ENCODE peak calls at places on chromosomes 6 and 20, in five cellular contexts. I is adrenal gland; J is upper lobe of right lung; F is omental fat pad; W is CD8-positive, alpha-beta T cell. B is an unnamed sample.

GRCh38 chr6:79111549-79111948 is 33.5 kb upstream of the PHIP start:
- DNase-seq in W (no peak), F (no peak), J (no peak), I (no peak), B (no peak)

GRCh38 chr6:16770701-16771569 is 9.7 kb upstream of the ATXN1 start:
- DNase-seq in J (peak), I (peak), W (peak), F (no peak), B (peak)

GRCh38 chr20:24382330-24382729 is 87.1 kb upstream of the SYNDIG1 start:
- DNase-seq in F (no peak), W (no peak), J (no peak), I (no peak), B (no peak)

GRCh38 chr6:7500737-7501282 is 40.7 kb upstream of the DSP start:
- DNase-seq in F (no peak), W (no peak), I (no peak), J (no peak), B (no peak)

GRCh38 chr6:168016756-168017525 is 19.5 kb downstream of the KIF25 start:
- DNase-seq in I (no peak), F (no peak), W (no peak), J (no peak), B (peak)

GRCh38 chr20:62066339-62066982 is 780 bp upstream of the TAF4 start:
- DNase-seq in F (peak), I (peak), J (peak), W (peak), B (peak)

GRCh38 chr20:39886650-39887190 is 802.3 kb downstream of the MAFB start:
- DNase-seq in F (no peak), I (peak), J (no peak), W (no peak), B (no peak)

GRCh38 chr6:26131618-26132017 is 44.4 kb downstream of the HFE start:
- DNase-seq in F (no peak), I (no peak), W (no peak), J (no peak), B (no peak)

GRCh38 chr6:155528982-155529453 is 73.4 kb upstream of the NOX3 start:
- DNase-seq in F (no peak), I (peak), J (no peak), W (no peak), B (peak)

GRCh38 chr6:13678255-13678983 is 33.2 kb downstream of the RANBP9 start:
- DNase-seq in I (no peak), F (no peak), W (no peak), J (no peak), B (no peak)

GRCh38 chr20:32343438-32343837 is 14.7 kb upstream of the ASXL1 start:
- DNase-seq in I (no peak), J (no peak), F (no peak), W (no peak), B (peak)

GRCh38 chr6:16602035-16602434 is 159.2 kb downstream of the ATXN1 start:
- DNase-seq in W (no peak), F (no peak), J (no peak), I (no peak), B (no peak)

GRCh38 chr6:17276766-17277165 is 4.4 kb upstream of the RBM24 start:
- DNase-seq in I (no peak), W (no peak), J (no peak), F (no peak), B (peak)

GRCh38 chr6:35486005-35486925 is 10.6 kb downstream of the TEAD3 start:
- DNase-seq in I (no peak), J (peak), W (no peak), F (no peak), B (no peak)

GRCh38 chr6:168273483-168274045 is 46.0 kb downstream of the DACT2 start:
- DNase-seq in F (no peak), J (no peak), I (no peak), W (no peak), B (no peak)

GRCh38 chr20:24406761-24407550 is 62.5 kb upstream of the SYNDIG1 start:
- DNase-seq in F (no peak), I (no peak), W (no peak), J (no peak), B (peak)

GRCh38 chr6:74979065-74979766 is 226.6 kb downstream of the COL12A1 start:
- DNase-seq in W (no peak), F (no peak), J (no peak), I (no peak), B (no peak)

GRCh38 chr20:19968488-19969073 is 48.6 kb upstream of the NAA20 start:
- DNase-seq in F (no peak), W (no peak), I (no peak), J (no peak), B (no peak)

GRCh38 chr6:18609715-18610114 is 222.6 kb downstream of the RNF144B start:
- DNase-seq in I (no peak), J (no peak), F (no peak), W (no peak), B (no peak)

GRCh38 chr6:40912158-40912946 is 126.7 kb downstream of the UNC5CL start:
- DNase-seq in W (no peak), I (peak), F (no peak), J (no peak), B (peak)

GRCh38 chr6:132344811-132345210 is 56.5 kb downstream of the MOXD1 start:
- DNase-seq in W (no peak), F (no peak), J (no peak), I (no peak), B (no peak)

GRCh38 chr6:38259736-38260135 is 380.0 kb downstream of the BTBD9 start:
- DNase-seq in I (no peak), J (no peak), W (no peak), F (no peak), B (peak)

GRCh38 chr6:15200087-15200486 is 45.8 kb upstream of the JARID2 start:
- DNase-seq in W (no peak), I (no peak), F (no peak), J (no peak), B (no peak)

GRCh38 chr6:56541736-56542366 is 100.8 kb downstream of the DST start:
- DNase-seq in I (no peak), J (no peak), W (no peak), F (no peak), B (no peak)

GRCh38 chr6:109496036-109496761 is 13.2 kb upstream of the ZBTB24 start:
- DNase-seq in J (no peak), I (no peak), F (no peak), W (no peak), B (peak)

GRCh38 chr6:29976588-29977424 is 34.5 kb downstream of the HLA-A start:
- DNase-seq in F (peak), J (peak), I (peak), W (no peak), B (peak)

GRCh38 chr6:90429713-90430112 is 133.1 kb upstream of the BACH2 start:
- DNase-seq in I (no peak), F (no peak), W (no peak), J (no peak), B (peak)

DNA sequence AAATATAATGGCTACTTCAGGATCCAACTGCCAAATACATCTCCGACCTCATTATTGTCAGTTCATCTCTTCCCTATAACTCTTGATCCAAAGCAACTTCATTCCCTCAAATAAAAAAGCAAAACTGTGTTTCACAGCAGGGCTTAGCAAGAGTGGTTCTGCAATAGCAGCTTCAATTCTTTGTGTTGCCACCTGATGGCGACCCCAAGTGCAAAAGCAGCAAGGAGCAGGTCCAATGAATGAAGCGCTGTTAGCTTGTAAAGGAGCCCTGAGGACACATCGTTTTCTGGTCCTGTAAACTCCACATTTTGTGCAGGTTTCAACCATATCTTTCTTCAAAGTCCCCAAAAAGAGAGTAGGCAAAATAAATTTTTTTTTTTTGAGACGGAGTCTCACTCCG is 19.6 kb downstream of the RTN4IP1 start:
- DNase-seq in F (no peak), I (no peak), J (no peak), W (no peak), B (peak)
- TF ChIP-seq CTCF in F (no peak), I (no peak), J (peak), W (no peak), B (peak)

GRCh38 chr6:151629791-151630190 is 136.0 kb downstream of the CCDC170 start:
- DNase-seq in F (no peak), I (no peak), W (no peak), J (no peak), B (no peak)

GRCh38 chr6:151632415-151632987 is 138.7 kb downstream of the CCDC170 start:
- DNase-seq in W (no peak), F (no peak), I (no peak), J (no peak), B (no peak)

GRCh38 chr6:151630991-151631655 is 137.3 kb downstream of the CCDC170 start:
- DNase-seq in I (no peak), J (no peak), F (no peak), W (no peak), B (no peak)

GRCh38 chr6:151627689-151628444 is 134.1 kb downstream of the CCDC170 start:
- DNase-seq in I (no peak), F (no peak), W (no peak), J (no peak), B (peak)

DNA sequence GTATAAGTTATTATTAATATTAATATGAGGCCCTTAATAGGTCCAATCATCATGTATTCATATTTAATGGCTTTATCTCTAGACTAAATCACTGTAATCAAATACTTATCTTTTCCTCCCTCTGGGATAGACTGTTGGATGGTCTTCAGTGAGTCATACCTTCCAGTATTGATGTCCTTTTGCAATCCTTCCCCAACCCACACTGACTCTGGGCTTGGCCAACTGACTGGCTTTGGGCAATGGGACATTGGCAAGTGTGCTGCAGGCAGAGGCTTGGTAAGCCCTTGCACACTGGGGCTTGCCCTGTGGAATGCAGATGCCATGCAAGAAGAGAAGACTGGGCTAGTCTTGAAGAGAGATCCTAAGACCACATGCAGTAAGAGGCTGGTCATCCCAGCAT is 136.6 kb downstream of the CCDC170 start:
- DNase-seq in F (no peak), J (no peak), I (no peak), W (no peak), B (no peak)
- TF ChIP-seq CTCF in F (no peak), J (no peak), I (no peak), W (no peak), B (no peak)

GRCh38 chr6:1313364-1313754 is 1.5 kb downstream of the FOXQ1 start:
- DNase-seq in I (no peak), F (no peak), J (peak), W (no peak), B (peak)

GRCh38 chr6:1312444-1313363 is 806 bp downstream of the FOXQ1 start:
- DNase-seq in W (no peak), J (peak), I (no peak), F (no peak), B (peak)

GRCh38 chr6:1314617-1315016 is 2.7 kb downstream of the FOXQ1 start:
- DNase-seq in J (no peak), I (no peak), F (no peak), W (no peak), B (no peak)

GRCh38 chr6:1315201-1315559 is 3.3 kb downstream of the FOXQ1 start:
- DNase-seq in J (no peak), F (no peak), I (no peak), W (no peak), B (no peak)

DNA sequence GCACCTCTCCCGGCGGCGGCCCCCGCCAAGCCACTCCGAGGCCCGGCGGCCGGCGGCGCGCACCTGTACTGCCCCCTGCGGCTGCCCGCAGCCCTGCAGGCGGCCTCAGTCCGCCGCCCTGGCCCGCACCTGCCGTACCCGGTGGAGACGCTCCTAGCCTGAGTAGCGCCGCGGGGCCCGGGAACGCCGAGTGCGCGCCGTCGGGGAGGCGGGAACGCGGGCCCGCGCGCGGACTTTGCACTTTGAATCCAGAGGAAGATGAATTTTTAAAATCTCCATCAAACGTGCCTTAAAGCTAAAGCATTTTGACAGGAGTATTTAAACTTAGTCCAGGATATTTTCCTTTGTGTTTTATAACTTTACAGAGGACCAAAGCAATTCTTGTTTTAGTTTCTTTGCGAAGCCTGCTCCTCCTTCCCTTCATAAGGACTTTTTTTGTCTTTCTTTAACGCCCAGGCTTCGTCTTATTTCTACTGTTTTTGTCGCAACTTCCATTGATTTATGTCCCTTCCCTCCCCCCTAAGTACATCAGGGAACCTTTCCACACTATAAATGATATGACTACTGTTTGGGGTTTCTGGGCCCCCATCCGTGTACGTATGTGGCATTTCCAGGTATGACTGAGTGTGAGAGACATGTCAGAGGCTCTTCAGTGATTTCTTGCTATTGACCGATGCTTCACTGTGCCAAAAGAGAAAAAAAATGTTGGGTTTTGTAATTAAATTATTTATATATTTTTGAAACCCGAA is 2.0 kb downstream of the FOXQ1 start:
- DNase-seq in F (no peak), I (no peak), J (peak), W (no peak), B (no peak)
- TF ChIP-seq CTCF in F (no peak), I (no peak), J (peak), W (no peak), B (peak)

DNA sequence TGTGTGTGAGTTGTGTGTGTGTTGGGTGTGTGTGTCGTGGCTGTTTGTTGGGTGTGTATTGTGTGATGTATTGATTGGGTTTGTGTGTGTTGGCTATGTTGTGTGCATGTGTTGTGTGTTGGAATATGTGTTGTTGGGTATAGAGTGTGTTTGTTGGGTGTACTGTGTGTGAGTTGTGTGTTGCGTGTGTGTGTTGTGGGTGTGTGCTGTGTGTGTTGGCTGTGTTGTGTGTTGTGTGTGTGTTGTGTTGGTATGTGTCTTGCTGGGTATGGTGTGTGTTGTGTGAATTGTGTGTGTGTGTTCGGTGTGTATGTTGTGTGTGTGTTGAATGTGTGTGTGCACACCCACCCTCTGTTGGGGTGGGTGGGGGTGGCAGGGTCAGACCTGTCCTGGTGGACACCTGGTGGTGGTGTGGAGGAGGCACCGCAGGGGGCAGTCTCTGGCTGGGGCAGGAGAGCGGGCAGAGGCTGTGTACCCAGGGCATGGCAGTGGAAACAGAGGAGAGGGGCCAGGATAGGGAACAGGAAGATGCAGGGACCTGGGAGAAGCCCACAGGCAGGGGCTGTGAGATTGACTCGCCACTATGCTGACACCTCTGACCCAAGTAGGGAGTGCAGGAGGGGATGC is 25.5 kb upstream of the PXDC1 start:
- DNase-seq in I (no peak), J (no peak), F (no peak), W (no peak), B (no peak)
- TF ChIP-seq CTCF in I (no peak), J (no peak), F (no peak), W (no peak), B (no peak)

GRCh38 chr20:6384368-6384767 is 261.5 kb upstream of the FERMT1 start:
- DNase-seq in J (no peak), I (no peak), W (no peak), F (no peak), B (no peak)

GRCh38 chr20:6384956-6385355 is 262.1 kb upstream of the FERMT1 start:
- DNase-seq in J (no peak), F (no peak), W (no peak), I (no peak), B (no peak)

DNA sequence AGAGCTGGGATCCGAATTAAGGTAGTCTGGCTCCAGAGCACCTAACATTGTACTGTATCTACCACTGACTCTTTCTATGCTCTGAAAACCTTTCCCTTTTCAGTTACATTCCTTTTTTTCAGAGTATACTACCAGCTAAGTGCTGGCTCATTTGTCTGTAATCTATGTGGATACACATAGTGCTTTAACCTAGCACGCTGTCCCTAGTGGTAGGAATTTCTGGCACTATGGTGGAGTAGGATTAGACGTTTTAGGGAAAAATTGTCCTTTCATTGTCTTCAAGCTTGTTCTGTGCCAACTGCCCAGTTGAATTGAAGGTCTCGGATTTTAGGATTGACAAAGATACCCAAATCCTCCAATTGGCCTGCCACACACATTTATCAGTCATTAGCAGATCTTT is 259.1 kb upstream of the FERMT1 start:
- DNase-seq in J (no peak), W (no peak), F (no peak), I (no peak), B (no peak)
- TF ChIP-seq CTCF in J (peak), W (no peak), F (no peak), I (peak), B (peak)

GRCh38 chr6:111358454-111358853 is 124.6 kb downstream of the REV3L start:
- DNase-seq in W (no peak), I (no peak), J (no peak), F (no peak), B (no peak)

GRCh38 chr6:111367393-111368088 is 115.5 kb downstream of the REV3L start:
- DNase-seq in W (no peak), J (no peak), I (no peak), F (no peak), B (no peak)

GRCh38 chr6:111357680-111358079 is 125.3 kb downstream of the REV3L start:
- DNase-seq in W (no peak), I (no peak), J (no peak), F (no peak), B (no peak)

GRCh38 chr6:111356551-111356950 is 126.5 kb downstream of the REV3L start:
- DNase-seq in J (no peak), I (no peak), F (no peak), W (no peak), B (no peak)

DNA sequence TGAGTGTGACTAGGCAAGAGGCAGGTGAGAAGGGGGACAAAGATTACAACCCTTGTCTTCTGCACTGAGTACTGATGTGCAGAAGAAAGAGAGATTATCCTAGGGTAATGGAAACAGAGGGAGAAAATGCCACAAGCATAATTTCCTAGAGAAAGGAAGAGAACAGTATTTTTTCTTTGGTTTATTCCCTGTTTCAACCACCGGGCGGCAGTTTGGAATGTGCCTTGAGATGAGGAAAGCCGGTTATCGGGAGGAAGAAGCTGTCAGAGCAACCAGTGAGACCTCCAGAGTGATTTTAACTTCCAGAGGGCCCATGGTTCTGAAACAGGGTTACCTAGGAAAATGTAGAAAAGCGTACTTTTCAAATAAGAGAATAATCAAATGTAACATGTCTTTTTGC is 121.4 kb downstream of the REV3L start:
- DNase-seq in F (no peak), W (no peak), J (no peak), I (peak), B (peak)
- TF ChIP-seq CTCF in F (no peak), W (no peak), J (peak), I (peak), B (peak)

DNA sequence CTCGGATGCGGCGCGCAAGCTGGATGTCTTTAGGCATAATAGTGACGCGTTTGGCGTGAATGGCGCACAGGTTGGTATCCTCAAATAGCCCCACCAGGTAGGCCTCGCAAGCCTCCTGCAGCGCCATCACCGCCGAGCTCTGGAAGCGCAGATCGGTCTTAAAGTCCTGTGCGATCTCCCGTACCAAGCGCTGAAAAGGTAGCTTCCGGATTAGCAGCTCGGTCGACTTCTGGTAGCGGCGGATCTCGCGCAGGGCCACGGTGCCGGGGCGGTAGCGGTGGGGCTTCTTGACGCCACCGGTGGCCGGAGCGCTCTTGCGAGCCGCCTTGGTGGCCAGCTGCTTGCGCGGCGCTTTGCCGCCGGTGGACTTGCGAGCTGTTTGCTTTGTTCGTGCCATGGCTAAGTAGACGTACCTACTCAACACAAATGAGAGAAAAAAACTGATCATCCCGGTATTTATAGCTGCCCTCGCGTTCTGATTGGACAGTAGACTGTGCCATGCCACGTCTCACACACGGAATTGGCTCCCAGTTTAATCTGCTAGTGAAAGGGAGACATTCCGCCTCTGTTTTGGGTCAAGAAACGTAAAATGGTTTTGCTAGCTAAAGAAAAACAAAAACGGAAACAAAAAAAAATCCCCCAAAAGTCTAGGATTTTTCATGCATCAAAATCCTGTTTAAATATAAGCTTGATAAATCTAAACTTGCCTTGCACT is 40.1 kb downstream of the OR2B2 start:
- DNase-seq in W (peak), F (no peak), I (peak), J (peak), B (peak)
- TF ChIP-seq CTCF in W (peak), F (no peak), I (no peak), J (peak), B (no peak)